ENCODE peak calls at places on chromosomes 4 and X, in ten cellular contexts. A is hepatocyte; W is right lobe of liver; S is gastrocnemius medialis; F is aorta; G is sigmoid colon; L is breast epithelium; T is uterus; Y is HL-60; Q is CD4-positive, alpha-beta memory T cell. O is an unnamed sample.

GRCh38 chrX:150363561-150364346 is 637 bp downstream of the MAMLD1 start:
- DNase-seq in A (peak), W (peak), S (no peak), F (peak), G (no peak), L (no peak), T (no peak), Y (no peak), Q (no peak), O (peak)

GRCh38 chr4:86221076-86221475 is 138.8 kb downstream of the MAPK10 start:
- DNase-seq in A (no peak), W (no peak), S (no peak), F (no peak), G (no peak), L (no peak), T (no peak), Y (no peak), Q (no peak), O (no peak)

GRCh38 chrX:17075004-17075403 is 128.5 kb downstream of the REPS2 start:
- DNase-seq in A (no peak), W (no peak), S (no peak), F (no peak), G (no peak), L (no peak), T (no peak), Y (no peak), Q (no peak), O (no peak)

GRCh38 chr4:140049024-140049923 is 104.7 kb downstream of the MAML3 start:
- DNase-seq in A (peak), W (peak), S (peak), F (peak), G (peak), L (peak), T (peak), Y (peak), Q (peak), O (peak)

GRCh38 chrX:47556045-47556623 is 4.9 kb upstream of the ARAF start:
- DNase-seq in A (peak), W (peak), S (peak), F (peak), G (peak), L (peak), T (peak), Y (peak), Q (peak), O (peak)

GRCh38 chr4:38563703-38564490 is 100.1 kb upstream of the KLF3 start:
- DNase-seq in A (no peak), W (no peak), S (no peak), F (no peak), G (no peak), L (no peak), T (no peak), Y (no peak), Q (no peak), O (no peak)

GRCh38 chrX:51002160-51002632 is 91.7 kb downstream of the BMP15 start:
- DNase-seq in A (no peak), W (no peak), S (peak), F (peak), G (peak), L (no peak), T (peak), Y (no peak), Q (no peak), O (no peak)

GRCh38 chr4:109945056-109945455 is 32.4 kb downstream of the EGF start:
- DNase-seq in A (no peak), W (no peak), S (no peak), F (no peak), G (no peak), L (no peak), T (no peak), Y (no peak), Q (no peak), O (no peak)

GRCh38 chr4:27149541-27150212 is 289.0 kb downstream of the STIM2 start:
- DNase-seq in A (no peak), W (no peak), S (no peak), F (no peak), G (no peak), L (no peak), T (no peak), Y (no peak), Q (no peak), O (no peak)

GRCh38 chr4:145101091-145101490 is 3.0 kb downstream of the ABCE1 start:
- DNase-seq in A (no peak), W (no peak), S (no peak), F (no peak), G (no peak), L (no peak), T (no peak), Y (no peak), Q (no peak), O (no peak)

GRCh38 chrX:28586891-28587635 is at the start of gene IL1RAPL1:
- DNase-seq in A (peak), W (no peak), S (no peak), F (no peak), G (no peak), L (no peak), T (no peak), Y (no peak), Q (no peak), O (no peak)

GRCh38 chr4:22410645-22411247 is 105.1 kb downstream of the ADGRA3 start:
- DNase-seq in A (peak), W (no peak), S (no peak), F (no peak), G (no peak), L (no peak), T (no peak), Y (no peak), Q (no peak), O (no peak)

GRCh38 chrX:154988719-154989118 is 33.8 kb downstream of the F8 start:
- DNase-seq in A (no peak), W (no peak), S (no peak), F (no peak), G (no peak), L (no peak), T (no peak), Y (no peak), Q (no peak), O (no peak)

GRCh38 chrX:74535633-74536141 is 78.7 kb downstream of the RLIM start:
- DNase-seq in A (peak), W (peak), S (peak), F (peak), G (peak), L (peak), T (peak), Y (no peak), Q (no peak), O (no peak)

GRCh38 chr4:67550491-67551256 is 5.4 kb upstream of the CENPC start:
- DNase-seq in A (no peak), W (no peak), S (no peak), F (no peak), G (no peak), L (no peak), T (no peak), Y (no peak), Q (no peak), O (no peak)

GRCh38 chr4:81405900-81406401 is 65.8 kb downstream of the RASGEF1B start:
- DNase-seq in A (peak), W (no peak), S (peak), F (no peak), G (no peak), L (no peak), T (peak), Y (peak), Q (peak), O (peak)

GRCh38 chrX:101958139-101958538 is 26.3 kb upstream of the ZMAT1 start:
- DNase-seq in A (peak), W (no peak), S (no peak), F (no peak), G (no peak), L (no peak), T (no peak), Y (no peak), Q (no peak), O (no peak)

GRCh38 chr4:1033840-1034551 is 22.6 kb downstream of the FGFRL1 start:
- DNase-seq in A (no peak), W (no peak), S (no peak), F (peak), G (no peak), L (no peak), T (no peak), Y (no peak), Q (no peak), O (no peak)

GRCh38 chr4:8914461-8915171 is 43.0 kb upstream of the HMX1 start:
- DNase-seq in A (peak), W (peak), S (no peak), F (peak), G (peak), L (peak), T (no peak), Y (no peak), Q (no peak), O (peak)

GRCh38 chrX:73398185-73398914 is 48.5 kb upstream of the CDX4 start:
- DNase-seq in A (no peak), W (peak), S (no peak), F (no peak), G (no peak), L (no peak), T (no peak), Y (no peak), Q (no peak), O (no peak)

GRCh38 chrX:36898301-36898700 is 109.9 kb upstream of the FAM47C start:
- DNase-seq in A (peak), W (no peak), S (no peak), F (no peak), G (no peak), L (no peak), T (no peak), Y (no peak), Q (no peak), O (no peak)

GRCh38 chr4:3655485-3656429 is 110.4 kb upstream of the ADRA2C start:
- DNase-seq in A (no peak), W (no peak), S (no peak), F (no peak), G (no peak), L (no peak), T (peak), Y (no peak), Q (no peak), O (no peak)

GRCh38 chr4:169677150-169677732 is 56.9 kb downstream of the CLCN3 start:
- DNase-seq in A (no peak), W (no peak), S (no peak), F (no peak), G (no peak), L (no peak), T (no peak), Y (no peak), Q (no peak), O (no peak)

GRCh38 chrX:115330498-115331138 is 41.1 kb downstream of the LUZP4 start:
- DNase-seq in A (peak), W (no peak), S (peak), F (peak), G (peak), L (peak), T (peak), Y (peak), Q (peak), O (peak)

GRCh38 chr4:105058177-105058812 is 88.4 kb upstream of the TET2 start:
- DNase-seq in A (no peak), W (no peak), S (no peak), F (no peak), G (no peak), L (no peak), T (no peak), Y (no peak), Q (no peak), O (no peak)

GRCh38 chr4:70061980-70062379 is 11.7 kb downstream of the HTN1 start:
- DNase-seq in A (no peak), W (no peak), S (no peak), F (no peak), G (no peak), L (no peak), T (no peak), Y (no peak), Q (no peak), O (no peak)

GRCh38 chr4:4426511-4427477 is 39.9 kb downstream of the NSG1 start:
- DNase-seq in A (no peak), W (no peak), S (no peak), F (no peak), G (peak), L (no peak), T (no peak), Y (no peak), Q (no peak), O (no peak)

GRCh38 chr4:39305902-39306677 is 60.1 kb downstream of the RFC1 start:
- DNase-seq in A (no peak), W (no peak), S (no peak), F (no peak), G (no peak), L (no peak), T (no peak), Y (no peak), Q (no peak), O (no peak)

DNA sequence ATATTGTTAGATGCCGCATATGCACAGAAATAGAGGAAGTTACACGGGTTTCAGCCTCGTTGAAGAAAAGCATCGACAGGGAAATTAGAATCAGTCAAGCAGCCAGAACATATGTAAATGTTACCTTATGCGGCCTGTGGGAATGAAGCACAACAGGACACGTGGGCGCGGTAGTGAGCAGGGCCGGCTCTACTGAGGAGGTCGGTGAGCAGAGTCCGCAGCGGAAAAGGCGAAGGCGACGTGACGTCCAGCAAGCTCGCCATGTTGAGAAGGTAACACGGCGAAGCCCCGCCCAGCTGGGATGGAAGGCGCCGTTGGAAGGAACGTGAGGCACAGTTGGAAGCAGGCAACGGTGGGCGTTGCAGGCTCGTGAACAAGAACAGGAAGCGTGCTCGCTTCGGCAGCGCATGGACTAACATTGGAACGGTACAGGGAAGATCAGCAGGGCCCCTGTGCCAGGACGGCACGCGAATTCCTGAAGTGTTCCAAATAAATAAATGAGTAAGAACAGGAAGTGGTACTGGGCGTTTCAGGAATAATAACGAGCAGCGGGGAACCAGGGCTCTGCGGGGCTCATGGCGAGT is 54.6 kb downstream of the MTNR1A start:
- DNase-seq in A (no peak), W (no peak), S (no peak), F (no peak), G (no peak), L (no peak), T (no peak), Y (no peak), Q (no peak), O (no peak)
- H3K4me3 ChIP-seq in A (no peak), W (no peak), S (no peak), F (no peak), G (no peak), L (no peak), T (no peak), Y (no peak), Q (no peak), O (no peak)

DNA sequence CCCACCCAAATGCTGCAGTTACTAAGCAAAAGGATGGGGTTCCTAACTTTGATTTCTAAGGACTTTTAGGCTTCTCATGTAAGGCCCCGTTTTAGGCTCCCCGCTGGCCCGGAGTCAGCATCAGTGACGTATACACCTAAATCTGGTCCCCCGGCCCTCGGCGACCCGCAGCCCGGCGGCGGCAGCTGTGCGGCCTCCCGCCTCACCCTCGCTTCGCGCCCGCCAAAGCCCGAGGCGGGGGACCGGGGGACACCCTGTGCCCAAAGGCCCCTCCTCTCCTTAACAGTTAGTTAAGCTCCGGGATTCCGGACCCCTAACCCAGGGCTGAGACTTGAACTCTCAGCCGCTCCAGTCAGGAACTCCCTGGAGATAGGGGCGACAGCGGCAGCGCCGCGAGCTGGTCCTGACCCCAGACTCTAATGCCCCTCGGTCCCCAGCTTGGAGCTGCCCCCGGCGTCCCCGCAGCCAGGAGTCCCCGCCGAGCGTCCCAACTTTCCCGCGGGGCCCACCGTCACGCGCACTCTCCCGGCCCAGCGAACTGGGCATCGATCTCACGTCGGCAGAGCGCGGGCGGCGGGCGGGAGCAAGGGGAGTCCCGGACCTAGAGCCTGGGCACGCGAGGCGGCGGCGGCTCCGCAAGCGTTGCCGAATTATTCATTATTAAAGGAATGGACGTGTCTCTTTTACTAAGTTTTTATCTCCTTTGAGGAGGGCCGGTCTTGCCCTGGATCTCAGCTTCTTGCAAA is 1.5 kb upstream of the NR3C2 start:
- DNase-seq in A (peak), W (peak), S (peak), F (peak), G (peak), L (peak), T (peak), Y (no peak), Q (peak), O (no peak)
- H3K27ac ChIP-seq in A (no peak), W (peak), S (peak), F (no peak), G (peak), L (peak), T (peak), Y (no peak), Q (peak), O (no peak)

GRCh38 chr4:165756831-165757230 is 116.2 kb upstream of the TLL1 start:
- DNase-seq in A (no peak), W (no peak), S (no peak), F (no peak), G (no peak), L (no peak), T (no peak), Y (no peak), Q (no peak), O (no peak)
- H3K4me3 ChIP-seq in A (no peak), W (no peak), S (no peak), F (no peak), G (no peak), L (no peak), T (no peak), Y (no peak), Q (no peak), O (no peak)

DNA sequence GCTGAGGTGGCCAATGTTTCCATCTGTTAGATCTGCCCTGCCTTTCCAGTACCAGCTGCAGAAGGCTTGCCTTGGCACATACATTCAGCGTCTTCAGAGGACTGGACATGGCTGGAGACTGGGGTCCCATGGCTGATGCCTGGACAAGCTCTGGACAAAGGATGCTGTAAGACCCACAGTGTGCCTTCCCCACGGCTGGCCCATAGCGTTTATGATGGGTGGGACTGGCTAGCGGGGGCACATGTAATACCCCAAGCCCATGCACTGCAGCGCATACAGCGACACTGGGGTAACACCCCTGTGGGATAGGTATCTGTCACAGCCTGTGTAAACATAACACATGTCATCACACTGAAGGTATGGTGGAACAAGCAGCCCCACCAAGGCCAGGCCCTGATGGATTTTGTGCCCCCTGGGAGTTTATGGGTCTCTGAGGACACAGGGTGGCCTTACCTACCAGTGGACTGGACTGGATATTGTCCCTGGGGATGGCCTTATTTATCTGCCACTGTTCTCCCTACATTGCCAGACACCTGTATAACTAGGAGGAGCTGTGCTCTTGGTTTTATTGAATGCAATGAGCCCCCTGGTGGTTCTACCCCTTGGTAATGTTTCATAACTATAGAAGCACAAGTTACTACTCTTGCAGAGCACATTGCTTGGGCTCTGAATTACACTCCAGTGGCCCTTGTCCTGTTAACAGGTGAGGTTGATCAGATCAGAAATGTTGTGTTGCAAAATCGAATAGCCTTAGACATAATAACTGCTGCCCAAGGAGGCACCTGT is 34.3 kb upstream of the TACR3 start:
- DNase-seq in A (no peak), W (no peak), S (no peak), F (no peak), G (no peak), L (no peak), T (no peak), Y (no peak), Q (no peak), O (no peak)
- H3K27ac ChIP-seq in A (no peak), W (no peak), S (no peak), F (no peak), G (no peak), L (no peak), T (no peak), Y (no peak), Q (no peak), O (no peak)

GRCh38 chrX:20263474-20263873 is 3.2 kb downstream of the RPS6KA3 start:
- DNase-seq in A (no peak), W (no peak), S (no peak), F (no peak), G (no peak), L (no peak), T (no peak), Y (no peak), Q (peak), O (no peak)
- H3K4me3 ChIP-seq in A (no peak), W (no peak), S (no peak), F (no peak), G (no peak), L (no peak), T (no peak), Y (no peak), Q (peak), O (no peak)

GRCh38 chr4:119540249-119540648 is 88.4 kb downstream of the PDE5A start:
- DNase-seq in A (no peak), W (no peak), S (no peak), F (no peak), G (no peak), L (no peak), T (no peak), Y (no peak), Q (no peak), O (no peak)
- H3K27ac ChIP-seq in A (no peak), W (no peak), S (no peak), F (no peak), G (no peak), L (no peak), T (no peak), Y (no peak), Q (no peak), O (no peak)

GRCh38 chrX:123881330-123881729 is 21.5 kb downstream of the XIAP start:
- DNase-seq in A (no peak), W (no peak), S (no peak), F (no peak), G (no peak), L (no peak), T (no peak), Y (no peak), Q (no peak), O (no peak)

DNA sequence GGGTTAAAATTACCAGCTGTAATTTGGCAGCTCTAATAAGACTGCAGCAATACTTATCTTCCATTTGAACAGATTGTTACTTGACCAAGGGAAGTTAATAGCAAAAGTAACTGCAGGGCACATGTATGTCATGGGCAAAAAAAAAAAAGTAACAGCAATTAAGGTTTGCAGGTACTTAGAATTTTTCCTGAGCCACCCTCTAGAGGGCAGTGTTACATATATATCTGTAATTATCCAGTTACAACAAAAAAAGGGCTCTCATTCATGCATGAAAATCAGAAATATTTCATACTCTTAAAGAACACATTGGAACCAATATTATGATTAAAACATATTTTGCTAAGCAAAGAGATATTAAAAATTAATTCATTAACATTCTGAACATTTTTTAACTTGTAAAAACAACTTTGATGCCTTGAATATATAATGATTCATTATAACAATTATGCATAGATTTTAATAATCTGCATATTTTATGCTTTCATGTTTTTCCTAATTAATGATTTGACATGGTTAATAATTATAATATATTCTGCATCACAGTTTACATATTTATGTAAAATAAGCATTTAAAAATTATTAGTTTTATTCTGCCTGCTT is 25.1 kb downstream of the XIAP start:
- DNase-seq in A (peak), W (no peak), S (no peak), F (no peak), G (no peak), L (no peak), T (peak), Y (peak), Q (peak), O (peak)
- H3K4me3 ChIP-seq in A (no peak), W (no peak), S (no peak), F (no peak), G (no peak), L (no peak), T (no peak), Y (no peak), Q (no peak), O (no peak)

O was measured in DND-41.